ENCODE peak calls at places on chromosomes 4 and X, in ten cellular contexts. D is HFF-Myc, B is PC-3, T is neural progenitor cell, M is fibroblast of mammary gland, J is epithelial cell of proximal tubule, V is AG04449, I is GM23338, N is RWPE1, X is endothelial cell. C is an unnamed sample.

GRCh38 chrX:119655125-119655524 is 37.8 kb downstream of the SEPTIN6 start:
- DNase-seq in I (no peak), N (peak; percentile 27), M (peak; percentile 90), X (no peak), B (peak; percentile 21), T (no peak), J (no peak), D (peak; percentile 17), V (peak; percentile 59), C (no peak)

GRCh38 chr4:74947798-74948197 is 14.9 kb downstream of the PARM1 start:
- DNase-seq in M (no peak), X (no peak), B (no peak), I (no peak), J (no peak), N (no peak), T (no peak), V (no peak), D (no peak), C (no peak)

GRCh38 chrX:30995705-30996104 is 76.1 kb downstream of the FTHL17 start:
- DNase-seq in T (no peak), I (no peak), N (no peak), J (no peak), V (no peak), M (no peak), X (no peak), D (no peak), B (no peak), C (no peak)

GRCh38 chr4:26127851-26128337 is 192.9 kb upstream of the RBPJ start:
- DNase-seq in M (no peak), D (no peak), B (peak; percentile 95), X (no peak), J (no peak), I (peak; percentile 17), T (no peak), V (no peak), N (peak; percentile 86), C (no peak)

GRCh38 chr4:153655928-153656327 is 28.2 kb upstream of the TLR2 start:
- DNase-seq in I (no peak), V (no peak), N (no peak), T (no peak), J (no peak), X (no peak), M (peak; percentile 38), B (no peak), D (no peak), C (no peak)

GRCh38 chr4:1419708-1420107 is 13.5 kb upstream of the NKX1-1 start:
- DNase-seq in V (no peak), M (no peak), X (no peak), T (no peak), N (no peak), B (no peak), J (no peak), D (no peak), I (no peak), C (no peak)

GRCh38 chr4:188534297-188534696 is 395.1 kb downstream of the TRIML1 start:
- DNase-seq in M (no peak), N (no peak), X (no peak), B (no peak), V (no peak), J (no peak), T (no peak), D (no peak), I (no peak), C (no peak)

GRCh38 chr4:155964016-155964891 is 10.6 kb upstream of the CTSO start:
- DNase-seq in V (no peak), X (no peak), N (no peak), M (peak; percentile 73), T (no peak), D (no peak), B (no peak), J (no peak), I (no peak), C (no peak)

GRCh38 chr4:101347267-101347556 is at the start of gene PPP3CA:
- DNase-seq in X (no peak), D (no peak), V (no peak), J (no peak), I (no peak), N (no peak), T (no peak), M (no peak), B (no peak), C (no peak)

GRCh38 chr4:147096667-147097604 is 151.3 kb upstream of the TTC29 start:
- DNase-seq in D (peak; percentile 47), T (peak; percentile 60), V (no peak), J (no peak), M (peak; percentile 75), B (peak; percentile 64), X (no peak), I (peak; percentile 73), N (peak; percentile 42), C (no peak)

GRCh38 chr4:89283226-89283974 is 24.2 kb downstream of the GPRIN3 start:
- DNase-seq in N (peak; percentile 34), M (peak; percentile 49), D (no peak), T (no peak), I (no peak), B (peak; percentile 22), V (no peak), J (peak; percentile 80), X (no peak), C (no peak)

GRCh38 chr4:3338321-3338838 is 45.6 kb downstream of the RGS12 start:
- DNase-seq in I (no peak), D (no peak), T (no peak), J (no peak), N (no peak), B (no peak), V (no peak), M (no peak), X (no peak), C (no peak)

GRCh38 chr4:146814736-146815135 is 130.9 kb downstream of the TTC29 start:
- DNase-seq in N (no peak), B (no peak), J (no peak), T (no peak), D (no peak), V (no peak), M (no peak), X (no peak), I (peak; percentile 54), C (no peak)

GRCh38 chr4:90958256-90958895 is 831.2 kb downstream of the CCSER1 start:
- DNase-seq in V (no peak), N (peak; percentile 36), B (peak; percentile 86), I (peak; percentile 7), X (no peak), J (peak; percentile 54), M (peak; percentile 15), D (no peak), T (no peak), C (no peak)

GRCh38 chrX:7068939-7069367 is 78.6 kb upstream of the STS start:
- DNase-seq in T (peak; percentile 18), I (peak; percentile 44), D (no peak), X (peak; percentile 17), J (no peak), N (no peak), M (no peak), V (no peak), B (no peak), C (no peak)

GRCh38 chr4:2168469-2169319 is 73.2 kb downstream of the HAUS3 start:
- DNase-seq in N (no peak), X (no peak), M (no peak), J (no peak), B (peak; percentile 55), T (no peak), I (no peak), D (no peak), V (no peak), C (no peak)

GRCh38 chr4:174181827-174182226 is 101.6 kb downstream of the FBXO8 start:
- DNase-seq in B (no peak), T (no peak), X (no peak), N (no peak), M (no peak), I (no peak), V (no peak), J (no peak), D (no peak), C (no peak)
- TF ChIP-seq CTCF in B (no peak), T (no peak), X (peak; percentile 31), N (no peak), M (no peak), I (no peak), V (no peak), J (peak; percentile 22), D (no peak), C (no peak)

GRCh38 chr4:168832746-168833575 is 177.1 kb downstream of the CBR4 start:
- DNase-seq in I (peak; percentile 78), M (peak; percentile 45), D (no peak), T (peak; percentile 79), X (peak; percentile 35), J (no peak), V (no peak), N (peak; percentile 59), B (no peak), C (no peak)
- TF ChIP-seq CTCF in I (peak; percentile 72), M (peak; percentile 19), D (peak; percentile 40), T (peak; percentile 67), X (no peak), J (peak; percentile 33), V (peak; percentile 52), N (no peak), B (peak; percentile 41), C (peak; percentile 36)

DNA sequence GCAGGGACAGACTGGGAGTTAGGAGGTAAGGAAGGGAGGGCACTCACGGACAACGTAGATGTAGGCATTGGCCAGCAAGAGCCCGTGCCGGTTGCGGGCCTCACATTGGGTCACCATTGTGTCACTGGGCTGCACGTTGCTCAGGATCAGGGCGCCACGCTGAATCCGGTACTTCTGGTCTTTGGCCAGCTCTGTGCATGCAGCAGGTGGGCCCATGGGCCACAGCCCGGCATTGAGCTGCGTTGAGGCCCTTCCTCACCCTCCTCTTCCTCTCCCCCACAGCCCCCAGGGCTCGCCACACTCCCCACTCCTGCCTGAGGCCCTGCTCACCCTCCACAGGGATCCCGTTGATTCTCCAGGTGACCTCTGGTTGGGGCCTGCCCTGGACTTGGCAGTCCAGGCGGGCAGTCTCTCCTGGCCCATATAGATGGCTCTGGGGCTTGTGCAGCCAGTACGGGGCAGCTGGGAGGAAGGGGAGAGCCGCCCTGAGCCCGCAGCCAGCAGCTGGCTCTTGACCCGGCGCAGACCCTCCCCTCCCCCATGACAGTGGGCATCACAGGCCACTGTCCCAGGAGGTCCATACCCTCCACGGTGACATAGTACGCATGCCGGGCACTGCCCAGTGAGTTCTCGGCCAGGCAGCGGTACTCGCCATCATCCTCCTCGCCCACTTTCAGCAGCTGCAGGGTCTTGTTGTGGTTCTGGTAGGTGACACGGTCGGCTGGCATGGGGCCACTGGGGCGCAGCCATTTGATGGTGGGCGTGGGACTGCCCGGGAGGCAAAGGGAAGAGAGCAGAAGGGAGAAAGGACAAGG is 16.3 kb downstream of the L1CAM start:
- DNase-seq in J (no peak), M (no peak), I (no peak), T (no peak), B (no peak), N (no peak), V (no peak), X (no peak), D (no peak), C (no peak)
- TF ChIP-seq CTCF in J (no peak), M (no peak), I (no peak), T (no peak), B (no peak), N (no peak), V (no peak), X (no peak), D (no peak), C (no peak)

GRCh38 chr4:139564502-139564901 is 8.5 kb upstream of the SETD7 start:
- DNase-seq in I (peak; percentile 41), T (no peak), D (no peak), N (no peak), X (no peak), B (no peak), M (no peak), V (no peak), J (no peak), C (no peak)
- TF ChIP-seq CTCF in I (peak; percentile 74), T (peak; percentile 30), D (peak; percentile 20), N (no peak), X (no peak), B (no peak), M (peak; percentile 21), V (no peak), J (peak; percentile 34), C (peak; percentile 6)

GRCh38 chr4:184474261-184475095 is at the start of gene IRF2:
- DNase-seq in J (peak; percentile 63), D (peak; percentile 74), V (peak; percentile 89), I (peak; percentile 96), T (peak; percentile 94), X (peak; percentile 91), B (peak; percentile 90), M (peak; percentile 95), N (peak; percentile 98), C (peak; percentile 100)
- TF ChIP-seq CTCF in J (no peak), D (no peak), V (peak; percentile 1), I (no peak), T (no peak), X (no peak), B (no peak), M (no peak), N (no peak), C (no peak)